ENCODE peak calls at places on chromosomes 16 and 17, in eight cellular contexts. U is AG04449, K is uterus, W is AG09309, Y is cardiac fibroblast, V is neural crest cell, X is endothelial cell, G is RWPE1. A is an unnamed sample.
A peak's percentile ranks its signal among the peaks of the same experiment; 100 is the strongest.

GRCh38 chr17:39151680-39152058 is 232 bp upstream of the PLXDC1 start:
- DNase-seq in U (no peak), K (no peak), W (no peak), Y (no peak), V (no peak), X (no peak), G (no peak), A (no peak)

GRCh38 chr17:45298546-45299285 is 18.1 kb downstream of the MAP3K14 start:
- DNase-seq in U (no peak), K (no peak), W (no peak), Y (no peak), V (no peak), X (no peak), G (no peak), A (no peak)

GRCh38 chr17:35627417-35627816 is 40.3 kb downstream of the AP2B1 start:
- DNase-seq in U (no peak), K (no peak), W (no peak), Y (no peak), V (no peak), X (no peak), G (no peak), A (no peak)

GRCh38 chr16:4614571-4615388 is at the start of gene UBALD1:
- DNase-seq in U (no peak), K (peak; percentile 85), W (no peak), Y (peak; percentile 91), V (peak; percentile 68), X (peak; percentile 77), G (peak; percentile 86), A (no peak)

GRCh38 chr16:67269766-67270165 is 9.6 kb upstream of the PLEKHG4 start:
- DNase-seq in U (no peak), K (no peak), W (no peak), Y (peak; percentile 52), V (no peak), X (no peak), G (no peak), A (peak; percentile 44)

GRCh38 chr17:82297804-82298537 is 19.4 kb downstream of the CD7 start:
- DNase-seq in U (peak; percentile 63), K (peak; percentile 87), W (peak; percentile 75), Y (peak; percentile 96), V (no peak), X (no peak), G (peak; percentile 89), A (peak; percentile 90)

GRCh38 chr17:55423535-55423934 is 1.9 kb upstream of the MMD start:
- DNase-seq in U (no peak), K (no peak), W (no peak), Y (no peak), V (no peak), X (no peak), G (no peak), A (no peak)

GRCh38 chr16:88468289-88469129 is 15.4 kb downstream of the ZFPM1 start:
- DNase-seq in U (no peak), K (no peak), W (no peak), Y (peak; percentile 53), V (peak; percentile 29), X (peak; percentile 45), G (peak; percentile 76), A (no peak)

GRCh38 chr16:12573730-12574383 is 229.8 kb downstream of the CPPED1 start:
- DNase-seq in U (no peak), K (no peak), W (no peak), Y (peak; percentile 47), V (peak; percentile 58), X (peak; percentile 74), G (peak; percentile 54), A (peak; percentile 32)

GRCh38 chr17:38354466-38354865 is 2.8 kb downstream of the SOCS7 start:
- DNase-seq in U (no peak), K (no peak), W (no peak), Y (no peak), V (no peak), X (no peak), G (no peak), A (no peak)

GRCh38 chr16:26667271-26667703 is 399.4 kb upstream of the C16orf82 start:
- DNase-seq in U (no peak), K (no peak), W (no peak), Y (no peak), V (no peak), X (no peak), G (no peak), A (no peak)

GRCh38 chr16:19912445-19913305 is 28.0 kb upstream of the GPRC5B start:
- DNase-seq in U (no peak), K (no peak), W (no peak), Y (peak; percentile 7), V (no peak), X (no peak), G (peak; percentile 33), A (no peak)

GRCh38 chr17:35898283-35899070 is 18.3 kb upstream of the CCL5 start:
- DNase-seq in U (no peak), K (no peak), W (no peak), Y (no peak), V (no peak), X (no peak), G (no peak), A (no peak)

GRCh38 chr17:30924341-30924740 is 2.6 kb downstream of the ADAP2 start:
- DNase-seq in U (no peak), K (no peak), W (no peak), Y (no peak), V (no peak), X (no peak), G (no peak), A (no peak)

GRCh38 chr16:69741519-69741918 is 13.2 kb downstream of the NOB1 start:
- DNase-seq in U (no peak), K (no peak), W (no peak), Y (peak; percentile 35), V (no peak), X (no peak), G (no peak), A (no peak)

GRCh38 chr16:15897386-15897785 is 9.0 kb upstream of the CEP20 start:
- DNase-seq in U (no peak), K (no peak), W (no peak), Y (no peak), V (no peak), X (no peak), G (no peak), A (no peak)

GRCh38 chr16:11139624-11140375 is 116.2 kb downstream of the SOCS1 start:
- DNase-seq in U (no peak), K (no peak), W (no peak), Y (no peak), V (no peak), X (peak; percentile 55), G (no peak), A (peak; percentile 47)

GRCh38 chr16:1057252-1057932 is 15.2 kb upstream of the SSTR5 start:
- DNase-seq in U (no peak), K (no peak), W (no peak), Y (peak; percentile 22), V (peak; percentile 85), X (peak; percentile 79), G (peak; percentile 47), A (no peak)

GRCh38 chr17:37476431-37477130 is 13.1 kb upstream of the DUSP14 start:
- DNase-seq in U (no peak), K (no peak), W (no peak), Y (peak; percentile 74), V (no peak), X (no peak), G (peak; percentile 89), A (no peak)

GRCh38 chr17:29645516-29646051 is 22.9 kb upstream of the CORO6 start:
- DNase-seq in U (peak; percentile 57), K (peak; percentile 86), W (peak; percentile 64), Y (peak; percentile 97), V (no peak), X (no peak), G (no peak), A (no peak)

DNA sequence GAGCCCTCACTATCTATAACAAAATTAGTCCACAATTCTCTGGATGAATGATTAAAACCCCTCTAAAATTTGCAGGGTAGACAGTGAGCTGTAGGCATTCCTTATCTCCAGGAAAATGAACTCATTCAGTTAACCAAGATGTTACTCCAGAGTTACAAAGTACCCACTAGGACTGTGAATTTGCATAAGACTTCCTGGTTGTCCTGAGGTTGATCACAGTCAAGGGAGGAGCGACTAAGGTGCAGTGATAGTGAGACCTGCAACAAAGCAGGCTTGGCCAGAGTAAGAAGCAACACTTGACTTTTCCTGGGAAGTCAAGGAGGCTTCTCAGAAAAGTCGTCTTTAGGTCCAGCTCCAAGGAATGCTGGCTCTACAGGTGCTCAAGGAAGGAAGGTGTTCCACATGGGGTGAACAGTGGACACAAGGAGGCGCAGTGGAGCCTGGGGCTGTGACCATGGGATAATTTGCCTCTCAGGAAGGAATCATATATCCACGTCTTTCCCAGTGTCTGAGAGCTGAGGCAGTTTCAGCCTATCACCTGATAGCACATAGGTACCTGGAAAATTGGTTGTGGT is 821.0 kb upstream of the EEF2KMT start:
- DNase-seq in U (no peak), K (no peak), W (no peak), Y (no peak), V (no peak), X (peak; percentile 10), G (no peak), A (no peak)
- TF ChIP-seq CTCF in U (no peak), K (no peak), W (no peak), Y (no peak), V (peak; percentile 39), X (no peak), G (no peak), A (no peak)

GRCh38 chr17:79152636-79153035 is 78.0 kb downstream of the ENGASE start:
- DNase-seq in U (no peak), K (no peak), W (no peak), Y (no peak), V (no peak), X (no peak), G (no peak), A (no peak)
- TF ChIP-seq CTCF in U (no peak), K (no peak), W (no peak), Y (no peak), V (no peak), X (no peak), G (no peak), A (no peak)

DNA sequence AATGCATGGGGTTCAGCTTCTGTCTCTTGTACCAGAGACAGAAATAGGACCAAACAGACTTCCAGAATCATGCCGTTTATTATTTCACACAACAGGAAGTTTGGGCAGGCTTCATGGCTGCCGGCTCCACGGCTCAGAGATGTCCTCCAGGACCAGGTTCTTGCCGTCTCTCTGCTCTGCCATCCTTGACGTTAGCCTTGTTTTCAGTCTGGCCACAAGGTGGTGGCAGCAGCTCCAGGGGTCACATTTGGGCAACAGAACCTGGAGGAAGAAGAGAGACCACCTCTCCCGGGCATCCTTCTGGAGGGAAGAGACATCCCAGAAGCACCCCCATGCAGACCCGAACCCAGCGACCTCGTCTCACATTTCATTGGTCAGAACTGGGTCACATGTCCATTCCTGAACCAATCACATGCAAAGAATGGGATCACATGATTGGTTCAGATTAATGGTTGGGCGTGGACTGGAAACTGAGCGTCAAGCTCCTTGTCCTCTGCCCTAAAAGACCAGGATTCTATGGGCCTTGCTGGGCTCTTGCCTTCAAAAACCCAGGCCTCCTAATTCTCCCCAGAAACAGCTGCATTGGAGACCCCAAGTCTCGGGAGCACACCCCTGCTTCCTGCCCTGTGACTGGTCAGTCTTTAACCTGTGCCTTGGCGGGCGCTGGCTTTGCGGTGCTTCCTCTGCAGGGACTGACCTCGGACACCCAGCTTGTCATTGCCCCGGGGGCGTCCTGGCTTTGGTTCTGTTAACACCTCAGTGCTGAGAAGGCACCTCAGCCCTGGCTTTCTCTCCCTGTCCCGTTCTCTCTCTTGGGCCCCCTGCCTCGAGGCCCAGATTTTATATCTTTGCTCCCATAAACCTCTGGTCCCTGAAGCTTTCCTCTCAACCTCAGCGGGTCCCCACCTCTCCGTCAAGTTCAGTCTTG is 63.3 kb downstream of the IRF8 start:
- DNase-seq in U (no peak), K (no peak), W (no peak), Y (no peak), V (no peak), X (no peak), G (no peak), A (no peak)
- TF ChIP-seq CTCF in U (no peak), K (no peak), W (no peak), Y (no peak), V (no peak), X (no peak), G (no peak), A (no peak)

GRCh38 chr16:87461466-87461975 is 31.3 kb downstream of the ZCCHC14 start:
- DNase-seq in U (no peak), K (peak; percentile 40), W (no peak), Y (peak; percentile 42), V (peak; percentile 6), X (peak; percentile 76), G (peak; percentile 93), A (peak; percentile 48)
- TF ChIP-seq CTCF in U (no peak), K (peak; percentile 16), W (no peak), Y (peak; percentile 22), V (peak; percentile 64), X (peak; percentile 52), G (peak; percentile 57), A (peak; percentile 48)